ENCODE peak calls at places on chromosomes 12 and 14, in nine cellular contexts. B, N, K, T, H, F, W, S and U are unnamed samples.

GRCh38 chr12:24083787-24084186 is 134.3 kb upstream of the SOX5 start:
- DNase-seq in B (no peak), N (no peak), K (no peak), T (no peak), H (no peak), F (no peak), W (no peak), S (no peak), U (no peak)

GRCh38 chr14:36091096-36091495 is 85.4 kb downstream of the PTCSC3 start:
- DNase-seq in B (peak; percentile 68), N (peak; percentile 55), K (no peak), T (no peak), H (peak; percentile 55), F (no peak), W (no peak), S (no peak), U (peak; percentile 62)

GRCh38 chr12:65827827-65828231 is 3.5 kb downstream of the HMGA2 start:
- DNase-seq in B (no peak), N (no peak), K (no peak), T (no peak), H (no peak), F (no peak), W (no peak), S (peak; percentile 20), U (peak; percentile 62)

GRCh38 chr12:46024099-46024498 is 33.7 kb upstream of the SCAF11 start:
- DNase-seq in B (no peak), N (no peak), K (no peak), T (no peak), H (no peak), F (no peak), W (no peak), S (no peak), U (no peak)

GRCh38 chr14:102170061-102170460 is 30.4 kb downstream of the WDR20 start:
- DNase-seq in B (no peak), N (no peak), K (no peak), T (no peak), H (no peak), F (no peak), W (no peak), S (no peak), U (no peak)

GRCh38 chr14:104373055-104373854 is 206.3 kb upstream of the C14orf180 start:
- DNase-seq in B (no peak), N (no peak), K (no peak), T (no peak), H (no peak), F (peak; percentile 59), W (peak; percentile 9), S (no peak), U (no peak)

GRCh38 chr14:70317969-70318634 is 41.4 kb downstream of the COX16 start:
- DNase-seq in B (peak; percentile 48), N (peak; percentile 34), K (no peak), T (no peak), H (peak; percentile 66), F (no peak), W (no peak), S (peak; percentile 71), U (peak; percentile 65)

GRCh38 chr14:61065671-61066070 is 84.6 kb downstream of the SLC38A6 start:
- DNase-seq in B (no peak), N (no peak), K (no peak), T (no peak), H (no peak), F (no peak), W (no peak), S (no peak), U (no peak)

GRCh38 chr12:49702009-49702408 is 5.2 kb downstream of the FMNL3 start:
- DNase-seq in B (no peak), N (no peak), K (no peak), T (no peak), H (no peak), F (no peak), W (no peak), S (no peak), U (no peak)

GRCh38 chr14:68451676-68452387 is 341.0 kb downstream of the ZFP36L1 start:
- DNase-seq in B (no peak), N (no peak), K (peak; percentile 47), T (no peak), H (no peak), F (no peak), W (peak; percentile 61), S (no peak), U (peak; percentile 78)

GRCh38 chr12:47032644-47033043 is 46.8 kb upstream of the PCED1B start:
- DNase-seq in B (peak; percentile 55), N (no peak), K (no peak), T (peak; percentile 56), H (no peak), F (no peak), W (no peak), S (peak; percentile 61), U (peak; percentile 84)

GRCh38 chr12:42679402-42679801 is 89.9 kb upstream of the PRICKLE1 start:
- DNase-seq in B (peak; percentile 15), N (no peak), K (no peak), T (no peak), H (no peak), F (no peak), W (no peak), S (peak; percentile 21), U (peak; percentile 51)

GRCh38 chr12:34296143-34297041 is 274.1 kb downstream of the ALG10 start:
- DNase-seq in B (no peak), N (peak; percentile 2), K (peak; percentile 6), T (no peak), H (no peak), F (peak; percentile 36), W (peak; percentile 16), S (no peak), U (no peak)

GRCh38 chr12:71333418-71333817 is 106.2 kb upstream of the LGR5 start:
- DNase-seq in B (no peak), N (no peak), K (no peak), T (no peak), H (no peak), F (no peak), W (no peak), S (no peak), U (no peak)

GRCh38 chr14:23572524-23572828 is 4.9 kb upstream of the AP1G2 start:
- DNase-seq in B (no peak), N (no peak), K (no peak), T (no peak), H (no peak), F (no peak), W (no peak), S (no peak), U (no peak)
- H3K27me3 ChIP-seq in B (peaks cover 23% of the 10 kb centered on the region), N (peaks cover 3% of the 10 kb centered on the region), K (no peaks in the 10 kb centered on the region), T (peaks cover 8% of the 10 kb centered on the region), H (peaks cover 11% of the 10 kb centered on the region), F (peaks cover 43% of the 10 kb centered on the region), W (peaks cover 23% of the 10 kb centered on the region), S (peaks cover 27% of the 10 kb centered on the region), U (peaks cover 30% of the 10 kb centered on the region)

GRCh38 chr12:131910302-131911110 is 16.1 kb downstream of the ULK1 start:
- DNase-seq in B (no peak), N (peak; percentile 43), K (no peak), T (no peak), H (no peak), F (no peak), W (peak; percentile 16), S (no peak), U (no peak)

GRCh38 chr12:131907379-131908081 is 13.1 kb downstream of the ULK1 start:
- DNase-seq in B (no peak), N (peak; percentile 8), K (peak; percentile 16), T (no peak), H (peak; percentile 1), F (peak; percentile 64), W (peak; percentile 22), S (no peak), U (no peak)

GRCh38 chr12:131909596-131910219 is 15.3 kb downstream of the ULK1 start:
- DNase-seq in B (no peak), N (peak; percentile 47), K (peak; percentile 21), T (no peak), H (peak; percentile 2), F (peak; percentile 64), W (peak; percentile 20), S (no peak), U (no peak)

GRCh38 chr12:131908716-131909595 is 14.5 kb downstream of the ULK1 start:
- DNase-seq in B (no peak), N (peak; percentile 8), K (peak; percentile 18), T (no peak), H (no peak), F (peak; percentile 75), W (peak; percentile 21), S (no peak), U (no peak)

GRCh38 chr12:131908082-131908715 is 13.8 kb downstream of the ULK1 start:
- DNase-seq in B (no peak), N (peak; percentile 10), K (no peak), T (no peak), H (peak; percentile 5), F (peak; percentile 71), W (peak; percentile 35), S (no peak), U (no peak)
- H3K4me1 ChIP-seq in B (peaks cover 17% of the 10 kb centered on the region), N (peaks cover 13% of the 10 kb centered on the region), K (peaks cover 4% of the 10 kb centered on the region), T (peaks cover 6% of the 10 kb centered on the region), H (no peaks in the 10 kb centered on the region), F (peaks cover 11% of the 10 kb centered on the region), W (peaks cover 6% of the 10 kb centered on the region), S (no peaks in the 10 kb centered on the region), U (peaks cover 14% of the 10 kb centered on the region)

GRCh38 chr12:6764011-6764828 is 1.9 kb upstream of the PTMS start:
- DNase-seq in B (peak; percentile 95), N (peak; percentile 96), K (peak; percentile 96), T (peak; percentile 62), H (peak; percentile 95), F (peak; percentile 85), W (peak; percentile 96), S (peak; percentile 97), U (peak; percentile 97)
- H3K27me3 ChIP-seq in B (no peaks in the 10 kb centered on the region), N (no peaks in the 10 kb centered on the region), K (no peaks in the 10 kb centered on the region), T (no peaks in the 10 kb centered on the region), H (no peaks in the 10 kb centered on the region), F (peaks cover 53% of the 10 kb centered on the region), W (no peaks in the 10 kb centered on the region), S (no peaks in the 10 kb centered on the region), U (no peaks in the 10 kb centered on the region)

GRCh38 chr12:113086249-113087164 is 30.0 kb downstream of the DTX1 start:
- DNase-seq in B (no peak), N (no peak), K (no peak), T (peak; percentile 24), H (peak; percentile 55), F (peak; percentile 88), W (no peak), S (no peak), U (no peak)

GRCh38 chr12:113088971-113089756 is 32.6 kb downstream of the DTX1 start:
- DNase-seq in B (no peak), N (no peak), K (no peak), T (peak; percentile 19), H (no peak), F (peak; percentile 88), W (no peak), S (no peak), U (no peak)

GRCh38 chr12:113088037-113088436 is 31.5 kb downstream of the DTX1 start:
- DNase-seq in B (no peak), N (no peak), K (no peak), T (no peak), H (no peak), F (no peak), W (no peak), S (no peak), U (no peak)

GRCh38 chr12:113089839-113090238 is 33.3 kb downstream of the DTX1 start:
- DNase-seq in B (no peak), N (no peak), K (no peak), T (no peak), H (no peak), F (no peak), W (no peak), S (no peak), U (no peak)

DNA sequence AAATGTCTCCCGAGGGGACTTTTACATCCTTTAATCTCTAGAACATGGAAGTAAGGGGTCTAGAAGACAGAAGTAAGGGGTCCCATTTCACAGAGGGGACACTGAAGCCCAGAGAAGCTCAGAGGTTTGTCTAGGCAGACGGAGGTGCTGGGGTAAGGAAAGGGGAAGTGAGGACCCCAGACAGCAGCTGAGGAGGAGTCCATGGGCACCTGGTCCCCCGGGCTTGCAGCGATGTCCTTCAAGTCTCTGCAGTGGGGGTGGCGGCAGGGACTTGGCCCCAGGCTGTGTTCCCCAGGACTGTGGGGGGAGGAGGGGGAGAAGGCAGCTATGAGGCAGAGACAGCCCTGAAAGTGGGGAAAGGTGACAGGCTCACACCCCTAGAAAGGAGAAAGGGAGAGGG is 30.7 kb downstream of the DTX1 start:
- DNase-seq in B (no peak), N (no peak), K (no peak), T (no peak), H (no peak), F (no peak), W (no peak), S (no peak), U (no peak)
- H3K4me1 ChIP-seq in B (no peaks in the 10 kb centered on the region), N (no peaks in the 10 kb centered on the region), K (no peaks in the 10 kb centered on the region), T (peaks cover 82% of the 10 kb centered on the region), H (peaks cover 5% of the 10 kb centered on the region), F (peaks cover 84% of the 10 kb centered on the region), W (no peaks in the 10 kb centered on the region), S (peaks cover 5% of the 10 kb centered on the region), U (peaks cover 1% of the 10 kb centered on the region)